ENCODE peak calls at places on chromosomes 6 and 20, in eight cellular contexts. D is heart right ventricle, S is neural crest cell, J is transverse colon, Z is tibial nerve, M is CD14-positive monocyte, T is brain microvascular endothelial cell, U is MCF 10A. A is an unnamed sample.

GRCh38 chr6:109690373-109690739 is 646 bp downstream of the AK9 start:
- DNase-seq in D (peak; percentile 55), S (peak; percentile 42), J (peak; percentile 83), Z (no peak), M (no peak), T (no peak), U (no peak), A (peak; percentile 74)

GRCh38 chr6:68709091-68709490 is 74.0 kb downstream of the ADGRB3 start:
- DNase-seq in D (no peak), S (no peak), J (no peak), Z (no peak), M (no peak), T (no peak), U (no peak), A (no peak)

GRCh38 chr6:24646771-24647170 is 780 bp upstream of the KIAA0319 start:
- DNase-seq in D (no peak), S (no peak), J (peak; percentile 8), Z (no peak), M (no peak), T (peak; percentile 9), U (peak; percentile 44), A (no peak)

GRCh38 chr6:5521322-5521721 is 260.0 kb downstream of the FARS2 start:
- DNase-seq in D (no peak), S (no peak), J (no peak), Z (no peak), M (no peak), T (no peak), U (no peak), A (no peak)

GRCh38 chr6:108798672-108799355 is 49.4 kb upstream of the ARMC2 start:
- DNase-seq in D (peak; percentile 49), S (no peak), J (peak; percentile 54), Z (no peak), M (no peak), T (no peak), U (no peak), A (no peak)

GRCh38 chr6:22113046-22113766 is 183.6 kb downstream of the PRL start:
- DNase-seq in D (no peak), S (no peak), J (no peak), Z (no peak), M (no peak), T (peak; percentile 99), U (peak; percentile 97), A (no peak)

GRCh38 chr6:71403422-71404134 is 115.0 kb downstream of the OGFRL1 start:
- DNase-seq in D (no peak), S (no peak), J (no peak), Z (no peak), M (no peak), T (no peak), U (peak; percentile 54), A (no peak)

GRCh38 chr6:144278659-144279314 is 6.3 kb upstream of the UTRN start:
- DNase-seq in D (no peak), S (no peak), J (no peak), Z (no peak), M (no peak), T (no peak), U (peak; percentile 88), A (no peak)

GRCh38 chr6:143196525-143197225 is 136.0 kb downstream of the AIG1 start:
- DNase-seq in D (no peak), S (no peak), J (no peak), Z (no peak), M (no peak), T (peak; percentile 12), U (no peak), A (no peak)

GRCh38 chr6:125808060-125808459 is 17.3 kb downstream of the NCOA7 start:
- DNase-seq in D (no peak), S (no peak), J (no peak), Z (no peak), M (no peak), T (peak; percentile 14), U (no peak), A (no peak)

GRCh38 chr6:111995409-111995808 is 58.5 kb upstream of the CCN6 start:
- DNase-seq in D (no peak), S (no peak), J (no peak), Z (no peak), M (no peak), T (no peak), U (peak; percentile 47), A (no peak)

GRCh38 chr6:18277181-18278006 is 13.1 kb upstream of the DEK start:
- DNase-seq in D (no peak), S (peak; percentile 8), J (no peak), Z (no peak), M (no peak), T (no peak), U (no peak), A (no peak)

GRCh38 chr6:97876711-97877110 is 593.7 kb upstream of the MMS22L start:
- DNase-seq in D (no peak), S (no peak), J (no peak), Z (no peak), M (no peak), T (no peak), U (no peak), A (no peak)

GRCh38 chr20:56171087-56172012 is 77.2 kb upstream of the MC3R start:
- DNase-seq in D (no peak), S (no peak), J (no peak), Z (no peak), M (no peak), T (no peak), U (peak; percentile 32), A (no peak)

GRCh38 chr6:79872303-79872702 is 75.0 kb downstream of the ELOVL4 start:
- DNase-seq in D (no peak), S (no peak), J (no peak), Z (no peak), M (no peak), T (no peak), U (peak; percentile 18), A (no peak)

GRCh38 chr20:9966966-9967365 is 67.8 kb upstream of the ANKEF1 start:
- DNase-seq in D (no peak), S (no peak), J (no peak), Z (no peak), M (no peak), T (no peak), U (peak; percentile 37), A (no peak)

GRCh38 chr6:32609391-32609730 is 19.7 kb upstream of the HLA-DRB1 start:
- DNase-seq in D (no peak), S (no peak), J (no peak), Z (no peak), M (no peak), T (no peak), U (no peak), A (no peak)

GRCh38 chr6:32609731-32610640 is 20.3 kb upstream of the HLA-DRB1 start:
- DNase-seq in D (peak; percentile 12), S (peak; percentile 78), J (no peak), Z (no peak), M (peak; percentile 52), T (peak; percentile 16), U (peak; percentile 95), A (peak; percentile 64)

GRCh38 chr6:32608374-32608773 is 18.7 kb upstream of the HLA-DRB1 start:
- DNase-seq in D (no peak), S (no peak), J (no peak), Z (no peak), M (no peak), T (no peak), U (no peak), A (no peak)

GRCh38 chr6:32607263-32607987 is 17.8 kb upstream of the HLA-DRB1 start:
- DNase-seq in D (no peak), S (no peak), J (no peak), Z (no peak), M (peak; percentile 44), T (no peak), U (no peak), A (no peak)

GRCh38 chr6:32607988-32608298 is 18.3 kb upstream of the HLA-DRB1 start:
- DNase-seq in D (no peak), S (no peak), J (no peak), Z (no peak), M (no peak), T (no peak), U (no peak), A (no peak)
- TF ChIP-seq CTCF in D (no peak), S (no peak), J (no peak), Z (no peak), M (no peak), T (no peak), U (no peak), A (no peak)

DNA sequence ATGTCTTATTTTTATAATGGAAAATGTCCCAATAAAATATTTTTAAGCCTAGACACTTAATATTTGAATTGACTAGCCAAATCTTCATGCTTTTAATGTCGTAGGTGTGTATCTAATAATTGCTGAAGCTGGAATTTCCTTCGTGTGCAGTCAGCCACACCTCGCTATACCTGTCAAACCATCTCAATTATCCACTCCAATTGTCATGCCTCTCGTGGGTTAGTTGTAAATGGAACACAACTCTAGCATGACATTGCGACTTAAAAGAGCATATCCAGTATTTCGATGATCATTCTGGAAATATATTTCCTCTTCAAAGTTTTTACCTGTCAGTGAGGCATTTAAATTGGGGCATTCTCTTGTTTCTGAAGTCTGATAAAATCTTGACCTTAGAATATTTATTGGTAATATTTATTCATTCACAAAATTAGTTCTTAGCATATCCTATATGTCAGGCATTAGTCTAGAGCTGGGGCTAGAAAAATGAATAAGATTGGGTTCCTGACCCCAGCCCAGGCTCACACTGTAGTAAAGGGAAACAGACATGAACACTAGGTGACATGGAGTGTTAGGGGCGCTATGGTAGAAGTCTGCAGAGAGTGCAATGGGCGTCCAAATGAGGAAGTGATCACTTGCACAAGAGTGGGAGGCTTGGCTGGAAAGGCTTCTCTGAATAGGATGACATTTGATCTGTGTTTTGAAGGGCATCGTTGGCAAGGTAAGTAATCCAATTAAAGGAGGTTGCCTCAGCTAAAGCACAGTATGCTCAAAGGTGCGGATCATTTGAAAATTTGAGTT is 11.0 kb upstream of the CFAP206 start:
- DNase-seq in D (no peak), S (no peak), J (no peak), Z (no peak), M (peak; percentile 54), T (no peak), U (no peak), A (peak; percentile 36)
- TF ChIP-seq CTCF in D (no peak), S (no peak), J (no peak), Z (no peak), M (no peak), T (no peak), U (no peak), A (no peak)

GRCh38 chr20:36792422-36792821 is 18.9 kb upstream of the DSN1 start:
- DNase-seq in D (no peak), S (no peak), J (no peak), Z (no peak), M (no peak), T (peak; percentile 51), U (peak; percentile 36), A (no peak)
- TF ChIP-seq CTCF in D (no peak), S (peak; percentile 56), J (no peak), Z (no peak), M (no peak), T (peak; percentile 76), U (peak; percentile 20), A (no peak)

GRCh38 chr6:100509101-100509500 is 44.4 kb upstream of the SIM1 start:
- DNase-seq in D (no peak), S (no peak), J (no peak), Z (no peak), M (no peak), T (no peak), U (no peak), A (no peak)

GRCh38 chr6:100506651-100507050 is 41.9 kb upstream of the SIM1 start:
- DNase-seq in D (no peak), S (no peak), J (no peak), Z (no peak), M (no peak), T (peak; percentile 49), U (no peak), A (no peak)

GRCh38 chr6:100503043-100503442 is 38.3 kb upstream of the SIM1 start:
- DNase-seq in D (no peak), S (no peak), J (no peak), Z (no peak), M (no peak), T (no peak), U (no peak), A (no peak)

GRCh38 chr6:100504786-100505737 is 40.3 kb upstream of the SIM1 start:
- DNase-seq in D (no peak), S (no peak), J (no peak), Z (no peak), M (no peak), T (peak; percentile 89), U (peak; percentile 71), A (no peak)
- TF ChIP-seq CTCF in D (no peak), S (no peak), J (no peak), Z (no peak), M (no peak), T (peak; percentile 26), U (no peak), A (no peak)

A was measured in GM13976.